ENCODE peak calls at places on chromosomes 1 and 21, in eight cellular contexts. O is DMS153, B is HuH-7, P is cardiac muscle cell, M is GM19239, H is ACHN, Q is amniotic stem cell, E is nephron progenitor cell. V is an unnamed sample.

GRCh38 chr21:32237021-32237420 is 41.8 kb downstream of the MIS18A start:
- DNase-seq in O (no peak), B (no peak), P (no peak), M (no peak), H (no peak), Q (no peak), E (no peak), V (no peak)

GRCh38 chr1:58664881-58665280 is 35.0 kb downstream of the MYSM1 start:
- DNase-seq in O (no peak), B (no peak), P (no peak), M (no peak), H (no peak), Q (no peak), E (no peak), V (no peak)

GRCh38 chr21:44299458-44300261 is at the start of gene PFKL:
- DNase-seq in O (no peak), B (peak), P (peak), M (peak), H (peak), Q (peak), E (peak), V (peak)

GRCh38 chr1:9482816-9483572 is 56.3 kb upstream of the SLC25A33 start:
- DNase-seq in O (no peak), B (no peak), P (peak), M (no peak), H (no peak), Q (no peak), E (no peak), V (no peak)

GRCh38 chr1:100628631-100629081 is 90.7 kb downstream of the GPR88 start:
- DNase-seq in O (no peak), B (no peak), P (no peak), M (no peak), H (no peak), Q (no peak), E (no peak), V (no peak)

GRCh38 chr1:67793562-67793961 is 39.7 kb downstream of the GNG12 start:
- DNase-seq in O (no peak), B (no peak), P (no peak), M (no peak), H (no peak), Q (no peak), E (no peak), V (peak)

GRCh38 chr1:8182034-8182761 is 135.7 kb upstream of the SLC45A1 start:
- DNase-seq in O (peak), B (no peak), P (no peak), M (no peak), H (no peak), Q (no peak), E (no peak), V (no peak)

GRCh38 chr1:230222678-230223077 is 155.6 kb downstream of the GALNT2 start:
- DNase-seq in O (no peak), B (no peak), P (no peak), M (no peak), H (no peak), Q (no peak), E (no peak), V (peak)

GRCh38 chr1:208412994-208413393 is 168.8 kb upstream of the PLXNA2 start:
- DNase-seq in O (no peak), B (no peak), P (no peak), M (no peak), H (no peak), Q (no peak), E (no peak), V (no peak)

GRCh38 chr1:241021286-241021685 is 335.7 kb downstream of the RGS7 start:
- DNase-seq in O (no peak), B (no peak), P (no peak), M (no peak), H (no peak), Q (no peak), E (no peak), V (no peak)

GRCh38 chr1:22953392-22954141 is 19.1 kb downstream of the LACTBL1 start:
- DNase-seq in O (no peak), B (no peak), P (no peak), M (no peak), H (no peak), Q (no peak), E (no peak), V (no peak)

GRCh38 chr1:187509091-187509490 is 680.3 kb downstream of the PLA2G4A start:
- DNase-seq in O (peak), B (peak), P (no peak), M (no peak), H (no peak), Q (no peak), E (no peak), V (no peak)

GRCh38 chr1:96966536-96967138 is 245.1 kb downstream of the PTBP2 start:
- DNase-seq in O (peak), B (peak), P (peak), M (peak), H (peak), Q (peak), E (peak), V (peak)

GRCh38 chr1:207009945-207010344 is 22.6 kb downstream of the C1orf116 start:
- DNase-seq in O (no peak), B (no peak), P (no peak), M (no peak), H (no peak), Q (no peak), E (no peak), V (no peak)

GRCh38 chr1:244713329-244713728 is 60.4 kb downstream of the DESI2 start:
- DNase-seq in O (no peak), B (no peak), P (no peak), M (no peak), H (no peak), Q (no peak), E (no peak), V (no peak)

GRCh38 chr1:49363628-49364027 is 586.9 kb upstream of the BEND5 start:
- DNase-seq in O (no peak), B (no peak), P (no peak), M (no peak), H (no peak), Q (no peak), E (no peak), V (no peak)

GRCh38 chr1:107187399-107187798 is 46.6 kb downstream of the NTNG1 start:
- DNase-seq in O (no peak), B (no peak), P (no peak), M (no peak), H (no peak), Q (no peak), E (no peak), V (no peak)

GRCh38 chr1:30847358-30847972 is 61.1 kb downstream of the SDC3 start:
- DNase-seq in O (peak), B (peak), P (no peak), M (no peak), H (no peak), Q (no peak), E (peak), V (no peak)

GRCh38 chr1:6030547-6031261 is 15.0 kb upstream of the KCNAB2 start:
- DNase-seq in O (no peak), B (no peak), P (no peak), M (no peak), H (no peak), Q (no peak), E (no peak), V (no peak)

GRCh38 chr1:29523531-29523930 is 287.2 kb downstream of the PTPRU start:
- DNase-seq in O (no peak), B (no peak), P (no peak), M (no peak), H (no peak), Q (no peak), E (no peak), V (no peak)

GRCh38 chr1:101025283-101025679 is 303 bp downstream of the DPH5 start:
- DNase-seq in O (no peak), B (no peak), P (peak), M (no peak), H (peak), Q (no peak), E (peak), V (peak)

GRCh38 chr1:23895993-23896392 is 17.2 kb downstream of the CNR2 start:
- DNase-seq in O (no peak), B (no peak), P (no peak), M (no peak), H (no peak), Q (no peak), E (no peak), V (no peak)

GRCh38 chr1:193406901-193407300 is 220.5 kb upstream of the B3GALT2 start:
- DNase-seq in O (no peak), B (peak), P (peak), M (peak), H (peak), Q (peak), E (no peak), V (peak)

GRCh38 chr1:181743878-181744312 is 260.6 kb downstream of the CACNA1E start:
- DNase-seq in O (peak), B (no peak), P (no peak), M (no peak), H (no peak), Q (no peak), E (no peak), V (no peak)

GRCh38 chr1:244012232-244012631 is 38.9 kb upstream of the ZBTB18 start:
- DNase-seq in O (peak), B (no peak), P (no peak), M (no peak), H (peak), Q (no peak), E (no peak), V (peak)

GRCh38 chr1:108007531-108007930 is 42.6 kb upstream of the VAV3 start:
- DNase-seq in O (no peak), B (no peak), P (no peak), M (no peak), H (no peak), Q (no peak), E (no peak), V (no peak)

GRCh38 chr1:170126691-170127090 is 19.1 kb upstream of the NTMT2 start:
- DNase-seq in O (no peak), B (no peak), P (peak), M (peak), H (no peak), Q (peak), E (no peak), V (peak)

GRCh38 chr1:230276401-230276800 is 149.7 kb downstream of the PGBD5 start:
- DNase-seq in O (no peak), B (no peak), P (no peak), M (no peak), H (no peak), Q (no peak), E (no peak), V (no peak)

GRCh38 chr1:8496473-8496872 is 178.6 kb downstream of the SLC45A1 start:
- DNase-seq in O (no peak), B (no peak), P (no peak), M (peak), H (no peak), Q (no peak), E (no peak), V (no peak)

GRCh38 chr1:3174487-3175247 is 105.7 kb downstream of the PRDM16 start:
- DNase-seq in O (no peak), B (no peak), P (peak), M (no peak), H (no peak), Q (no peak), E (no peak), V (peak)

GRCh38 chr1:24905979-24906720 is 23.9 kb downstream of the RUNX3 start:
- DNase-seq in O (no peak), B (no peak), P (no peak), M (no peak), H (no peak), Q (no peak), E (no peak), V (no peak)

GRCh38 chr1:175887981-175888428 is 144.6 kb upstream of the TNR start:
- DNase-seq in O (peak), B (peak), P (peak), M (peak), H (peak), Q (no peak), E (peak), V (peak)

GRCh38 chr1:228335406-228336307 is 71.0 kb downstream of the TRIM11 start:
- DNase-seq in O (no peak), B (no peak), P (no peak), M (no peak), H (no peak), Q (no peak), E (peak), V (no peak)

GRCh38 chr1:205495237-205495823 is 9.1 kb upstream of the CDK18 start:
- DNase-seq in O (peak), B (no peak), P (peak), M (no peak), H (no peak), Q (no peak), E (peak), V (no peak)

GRCh38 chr21:17146426-17146825 is 366.4 kb upstream of the CXADR start:
- DNase-seq in O (no peak), B (no peak), P (no peak), M (no peak), H (no peak), Q (no peak), E (no peak), V (no peak)